ENCODE peak calls at places on chromosome 19, in five cellular contexts. J is suprapubic skin, P is breast epithelium, C is body of pancreas, D is right lobe of liver. H is an unnamed sample.
A peak's percentile ranks its signal among the peaks of the same experiment; 100 is the strongest.

GRCh38 chr19:15551183-15552004 is 43.1 kb downstream of the CYP4F22 start:
- DNase-seq in J (no peak), P (no peak), C (peak; percentile 27), D (peak; percentile 49), H (peak; percentile 47)

GRCh38 chr19:40771101-40771539 is 4.2 kb upstream of the MIA start:
- DNase-seq in J (no peak), P (no peak), C (no peak), D (no peak), H (peak; percentile 53)

GRCh38 chr19:4717191-4717965 is 6.3 kb downstream of the DPP9 start:
- DNase-seq in J (no peak), P (no peak), C (no peak), D (no peak), H (no peak)

GRCh38 chr19:33395561-33396550 is 22.3 kb downstream of the CEBPG start:
- DNase-seq in J (no peak), P (peak; percentile 61), C (no peak), D (peak; percentile 56), H (no peak)

GRCh38 chr19:3367572-3368440 is 1.4 kb downstream of the NFIC start:
- DNase-seq in J (no peak), P (no peak), C (no peak), D (peak; percentile 48), H (no peak)

GRCh38 chr19:7637374-7638256 is 705 bp downstream of the STXBP2 start:
- DNase-seq in J (no peak), P (no peak), C (peak; percentile 55), D (peak; percentile 63), H (peak; percentile 81)

GRCh38 chr19:35759697-35760096 is 1.7 kb downstream of the PROSER3 start:
- DNase-seq in J (no peak), P (no peak), C (no peak), D (no peak), H (no peak)

GRCh38 chr19:5125376-5125775 is 156.5 kb downstream of the KDM4B start:
- DNase-seq in J (no peak), P (no peak), C (no peak), D (no peak), H (no peak)

GRCh38 chr19:31674503-31675186 is 325.4 kb upstream of the TSHZ3 start:
- DNase-seq in J (no peak), P (no peak), C (no peak), D (no peak), H (no peak)

GRCh38 chr19:39218230-39219007 is 14.4 kb upstream of the SYCN start:
- DNase-seq in J (no peak), P (no peak), C (no peak), D (no peak), H (no peak)

GRCh38 chr19:4007836-4008539 is 452 bp downstream of the PIAS4 start:
- DNase-seq in J (no peak), P (no peak), C (no peak), D (peak; percentile 57), H (peak; percentile 68)

GRCh38 chr19:42066075-42066754 is 3.8 kb downstream of the GRIK5 start:
- DNase-seq in J (no peak), P (no peak), C (no peak), D (no peak), H (no peak)

GRCh38 chr19:19191920-19192882 is at the start of the genes BORCS8 and RFXANK:
- DNase-seq in J (peak; percentile 100), P (peak; percentile 99), C (peak; percentile 100), D (peak; percentile 99), H (peak; percentile 100)
- TF ChIP-seq POLR2A in J (no peak), P (peak; percentile 16), C (no peak), D (peak; percentile 61), H (peak; percentile 62)

GRCh38 chr19:45079063-45079910 is at the start of gene GEMIN7:
- DNase-seq in J (peak; percentile 89), P (peak; percentile 77), C (peak; percentile 79), D (peak; percentile 74), H (peak; percentile 90)
- TF ChIP-seq POLR2A in J (no peak), P (no peak), C (no peak), D (peak; percentile 34), H (peak; percentile 70)

GRCh38 chr19:55228015-55228391 is 560 bp downstream of the TMEM86B start:
- DNase-seq in J (no peak), P (no peak), C (no peak), D (peak; percentile 66), H (no peak)
- TF ChIP-seq POLR2A in J (no peak), P (no peak), C (no peak), D (no peak), H (no peak)

GRCh38 chr19:10686661-10687517 is 14.3 kb upstream of the QTRT1 start:
- DNase-seq in J (no peak), P (no peak), C (no peak), D (no peak), H (no peak)

GRCh38 chr19:10683064-10683426 is 18.2 kb upstream of the QTRT1 start:
- DNase-seq in J (no peak), P (no peak), C (no peak), D (no peak), H (no peak)

GRCh38 chr19:10683582-10683981 is 17.7 kb upstream of the QTRT1 start:
- DNase-seq in J (no peak), P (no peak), C (no peak), D (no peak), H (no peak)

GRCh38 chr19:10686193-10686592 is 15.0 kb upstream of the QTRT1 start:
- DNase-seq in J (no peak), P (no peak), C (no peak), D (no peak), H (no peak)

DNA sequence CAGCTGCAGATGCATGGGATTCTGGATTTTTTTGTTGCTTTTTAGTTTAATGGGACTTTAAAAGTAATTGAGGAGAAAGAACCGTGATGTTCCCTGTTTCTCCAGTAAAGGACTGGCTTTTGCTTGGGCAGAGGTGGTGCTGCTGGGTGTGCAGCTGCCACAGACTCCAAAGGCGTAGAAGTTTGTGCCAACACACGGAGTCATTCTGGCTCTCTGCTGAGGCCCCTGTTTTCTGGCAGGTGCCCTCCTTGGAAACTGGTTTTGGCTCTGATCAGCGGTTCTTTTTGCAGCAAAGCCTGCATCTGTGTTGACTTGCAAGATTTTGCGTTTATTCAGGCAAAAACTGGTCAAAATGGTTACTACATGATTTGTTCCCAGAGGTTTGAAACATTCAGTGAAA is 16.0 kb upstream of the QTRT1 start:
- DNase-seq in J (no peak), P (no peak), C (no peak), D (no peak), H (no peak)
- TF ChIP-seq POLR2A in J (no peak), P (no peak), C (no peak), D (no peak), H (no peak)

GRCh38 chr19:48480476-48481190 is 11.5 kb downstream of the CYTH2 start:
- DNase-seq in J (no peak), P (no peak), C (no peak), D (no peak), H (no peak)
- TF ChIP-seq POLR2A in J (no peak), P (no peak), C (no peak), D (no peak), H (peak; percentile 8)

GRCh38 chr19:46970815-46971214 is 48.8 kb upstream of the NPAS1 start:
- DNase-seq in J (no peak), P (no peak), C (no peak), D (no peak), H (no peak)
- TF ChIP-seq POLR2A in J (no peak), P (no peak), C (no peak), D (no peak), H (no peak)

GRCh38 chr19:55278391-55279135 is 1.3 kb downstream of the HSPBP1 start:
- DNase-seq in J (no peak), P (no peak), C (no peak), D (no peak), H (no peak)

GRCh38 chr19:55277494-55277893 is 2.4 kb downstream of the HSPBP1 start:
- DNase-seq in J (no peak), P (no peak), C (no peak), D (no peak), H (no peak)

GRCh38 chr19:55279376-55279772 is 536 bp downstream of the HSPBP1 start:
- DNase-seq in J (no peak), P (no peak), C (no peak), D (no peak), H (no peak)

GRCh38 chr19:55276720-55277430 is 3.0 kb downstream of the HSPBP1 start:
- DNase-seq in J (no peak), P (no peak), C (no peak), D (no peak), H (no peak)

DNA sequence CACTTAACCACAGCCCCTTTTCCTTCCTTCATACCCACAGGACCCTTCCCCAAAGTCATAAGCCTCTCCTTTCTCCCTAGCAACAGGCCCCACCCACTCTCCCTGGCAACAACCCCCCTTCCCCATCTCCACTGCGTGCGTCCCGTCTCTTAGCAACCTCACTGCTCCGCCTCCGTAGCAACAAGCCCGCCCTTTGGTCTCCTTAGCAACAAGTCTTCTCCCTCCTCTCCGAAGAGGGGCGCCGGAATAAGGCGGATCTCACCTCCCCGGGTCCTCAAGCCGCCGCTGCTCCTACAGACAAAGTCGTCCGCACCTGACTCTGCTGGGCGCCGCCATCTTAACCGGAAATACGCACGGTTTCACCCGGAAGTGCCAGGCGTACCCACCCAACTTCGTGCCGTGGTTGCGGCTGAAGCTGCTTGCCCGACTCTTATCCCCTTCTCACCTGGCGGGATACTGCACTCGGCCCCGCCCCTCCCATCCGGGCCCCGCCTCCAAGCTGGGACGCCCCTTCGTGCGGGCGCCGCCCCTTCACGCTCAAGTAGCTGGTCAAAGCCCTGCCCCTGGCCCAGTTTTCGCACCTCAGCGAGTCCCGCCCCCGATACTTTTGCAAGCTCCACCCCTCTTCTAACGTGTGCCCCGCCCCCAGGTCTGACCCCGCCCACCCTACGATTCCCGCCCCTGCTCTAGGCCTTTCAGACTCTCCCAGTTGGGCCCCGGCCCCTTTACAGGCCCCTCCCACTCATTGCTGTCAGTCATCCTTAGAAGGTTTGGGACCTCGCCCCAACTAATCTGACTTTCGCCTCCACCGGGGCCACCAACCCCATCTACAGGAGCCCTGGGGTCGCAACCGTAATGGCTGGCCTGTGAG is at the start of gene HSPBP1:
- DNase-seq in J (peak; percentile 95), P (peak; percentile 93), C (peak; percentile 97), D (peak; percentile 97), H (peak; percentile 97)
- TF ChIP-seq POLR2A in J (no peak), P (no peak), C (no peak), D (peak; percentile 23), H (peak; percentile 43)